ENCODE peak calls at places on chromosomes 12 and 14, in five cellular contexts. U is left ventricle myocardium inferior; X is spleen; H is pancreas; A is CD8-positive, alpha-beta memory T cell. Y is an unnamed sample. For H3K9me3 and H3K4me1, the result is how much of the 10 kb centered on the place peaks cover.

GRCh38 chr14:34301107-34301734 is 160.8 kb downstream of the SPTSSA start:
- DNase-seq in U (no peak), X (no peak), H (no peak), A (no peak), Y (no peak)

GRCh38 chr14:29618323-29619067 is 309.2 kb downstream of the PRKD1 start:
- DNase-seq in U (no peak), X (no peak), H (peak), A (no peak), Y (no peak)

GRCh38 chr12:28216016-28216415 is 25.8 kb downstream of the CCDC91 start:
- DNase-seq in U (no peak), X (no peak), H (no peak), A (no peak), Y (no peak)

GRCh38 chr14:104361101-104361591 is 218.4 kb upstream of the C14orf180 start:
- DNase-seq in U (no peak), X (peak), H (no peak), A (no peak), Y (no peak)

GRCh38 chr12:103401421-103401820 is 94.3 kb downstream of the C12orf42 start:
- DNase-seq in U (no peak), X (no peak), H (no peak), A (no peak), Y (no peak)

GRCh38 chr12:15679146-15679545 is 110.0 kb downstream of the EPS8 start:
- DNase-seq in U (no peak), X (no peak), H (no peak), A (no peak), Y (no peak)

GRCh38 chr12:31832740-31833540 is 104.1 kb upstream of the AMN1 start:
- DNase-seq in U (no peak), X (no peak), H (no peak), A (peak), Y (no peak)

GRCh38 chr12:22357531-22357930 is 23.0 kb upstream of the ST8SIA1 start:
- DNase-seq in U (no peak), X (no peak), H (no peak), A (no peak), Y (no peak)

GRCh38 chr12:1915082-1915968 is 3.1 kb downstream of the CACNA2D4 start:
- DNase-seq in U (no peak), X (peak), H (no peak), A (peak), Y (no peak)

GRCh38 chr12:108724054-108724889 is 7.0 kb downstream of the CORO1C start:
- DNase-seq in U (no peak), X (no peak), H (no peak), A (no peak), Y (no peak)

GRCh38 chr14:35159742-35160409 is 37.5 kb downstream of the PRORP start:
- DNase-seq in U (no peak), X (no peak), H (no peak), A (no peak), Y (no peak)

GRCh38 chr14:21860172-21860571 is 186.6 kb upstream of the OR4E1 start:
- DNase-seq in U (no peak), X (no peak), H (no peak), A (peak), Y (no peak)

GRCh38 chr14:32697704-32698103 is 241.0 kb upstream of the NPAS3 start:
- DNase-seq in U (no peak), X (no peak), H (no peak), A (no peak), Y (no peak)

GRCh38 chr12:19910681-19911080 is 457.7 kb upstream of the PDE3A start:
- DNase-seq in U (no peak), X (no peak), H (no peak), A (no peak), Y (no peak)

GRCh38 chr14:21680072-21680471 is 6.5 kb upstream of the OR4E1 start:
- DNase-seq in U (no peak), X (no peak), H (no peak), A (no peak), Y (no peak)

GRCh38 chr12:6735448-6736191 is 11.8 kb downstream of the COPS7A start:
- DNase-seq in U (peak), X (peak), H (peak), A (peak), Y (no peak)

GRCh38 chr14:93734086-93734822 is 54.0 kb downstream of the PRIMA1 start:
- DNase-seq in U (no peak), X (no peak), H (no peak), A (no peak), Y (no peak)

GRCh38 chr12:39372204-39372925 is 70.6 kb downstream of the KIF21A start:
- DNase-seq in U (no peak), X (no peak), H (no peak), A (no peak), Y (no peak)

GRCh38 chr12:18323159-18323558 is 61.8 kb downstream of the PIK3C2G start:
- DNase-seq in U (no peak), X (no peak), H (no peak), A (no peak), Y (no peak)

GRCh38 chr12:12913626-12914388 is 22.4 kb downstream of the GPRC5A start:
- DNase-seq in U (no peak), X (no peak), H (no peak), A (no peak), Y (no peak)

GRCh38 chr12:98990648-98991047 is 345.6 kb downstream of the APAF1 start:
- DNase-seq in U (no peak), X (no peak), H (no peak), A (no peak), Y (no peak)

GRCh38 chr12:124490584-124491305 is 76.7 kb downstream of the NCOR2 start:
- DNase-seq in U (peak), X (no peak), H (peak), A (no peak), Y (no peak)

GRCh38 chr12:38544357-38545066 is 227.9 kb downstream of the ALG10B start:
- DNase-seq in U (no peak), X (no peak), H (no peak), A (no peak), Y (no peak)

GRCh38 chr12:95608252-95609033 is 57.2 kb upstream of the USP44 start:
- DNase-seq in U (peak), X (no peak), H (peak), A (no peak), Y (no peak)

GRCh38 chr12:100864366-100864765 is 69.8 kb downstream of the ANO4 start:
- DNase-seq in U (no peak), X (no peak), H (no peak), A (no peak), Y (no peak)

GRCh38 chr14:91246051-91246852 is 1.7 kb upstream of the GPR68 start:
- DNase-seq in U (no peak), X (peak), H (no peak), A (peak), Y (no peak)

GRCh38 chr14:104316121-104316722 is 177.8 kb downstream of the KIF26A start:
- DNase-seq in U (no peak), X (peak), H (no peak), A (no peak), Y (no peak)

GRCh38 chr14:78851189-78851588 is 681.0 kb downstream of the NRXN3 start:
- DNase-seq in U (no peak), X (no peak), H (no peak), A (no peak), Y (no peak)

GRCh38 chr12:3341594-3341993 is 149.4 kb upstream of the PRMT8 start:
- DNase-seq in U (no peak), X (peak), H (no peak), A (no peak), Y (no peak)

GRCh38 chr12:25648460-25648859 is 95.4 kb upstream of the LMNTD1 start:
- DNase-seq in U (peak), X (no peak), H (no peak), A (no peak), Y (no peak)

GRCh38 chr14:85317491-85318021 is 212.4 kb upstream of the FLRT2 start:
- DNase-seq in U (no peak), X (no peak), H (no peak), A (no peak), Y (no peak)

GRCh38 chr14:76086636-76087035 is 65.1 kb upstream of the GPATCH2L start:
- DNase-seq in U (no peak), X (no peak), H (no peak), A (no peak), Y (no peak)

GRCh38 chr14:59126714-59127436 is 61.6 kb upstream of the DAAM1 start:
- DNase-seq in U (no peak), X (no peak), H (no peak), A (peak), Y (no peak)

GRCh38 chr12:101927042-101927441 is 49.7 kb downstream of the DRAM1 start:
- DNase-seq in U (no peak), X (no peak), H (no peak), A (no peak), Y (no peak)

DNA sequence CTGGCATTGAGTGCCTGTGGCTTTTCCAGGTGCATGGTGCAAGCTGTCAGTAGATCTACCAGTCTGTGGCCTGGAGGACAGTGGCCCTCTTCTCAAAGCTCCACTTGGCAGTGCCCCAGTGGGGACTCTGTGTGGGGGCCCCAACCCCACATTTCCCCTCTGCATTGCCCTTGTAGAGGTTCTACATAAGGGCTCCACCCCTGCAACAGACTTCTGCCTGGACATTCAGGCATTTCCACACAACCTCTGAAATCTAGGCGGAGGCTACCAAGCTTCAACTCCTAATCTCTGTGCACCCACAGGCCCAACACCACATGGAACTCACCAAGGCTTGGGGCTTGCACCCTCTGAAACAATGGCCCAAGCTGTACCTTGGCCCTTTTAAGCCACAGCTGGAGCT is 102.7 kb upstream of the PLEKHG7 start:
- DNase-seq in U (no peak), X (no peak), H (no peak), A (no peak), Y (no peak)
- H3K9me3 ChIP-seq in U (under half), X (under half), H (under half), A (under half), Y (under half)

GRCh38 chr12:132100306-132101065 is 43.6 kb downstream of the DDX51 start:
- DNase-seq in U (no peak), X (no peak), H (no peak), A (no peak), Y (no peak)
- H3K4me1 ChIP-seq in U (under half), X (under half), H (under half), A (under half), Y (under half)

GRCh38 chr12:34294671-34295365 is 272.5 kb downstream of the ALG10 start:
- DNase-seq in U (peak), X (no peak), H (peak), A (no peak), Y (no peak)
- H3K9me3 ChIP-seq in U (under half), X (under half), H (under half), A (under half), Y (under half)

DNA sequence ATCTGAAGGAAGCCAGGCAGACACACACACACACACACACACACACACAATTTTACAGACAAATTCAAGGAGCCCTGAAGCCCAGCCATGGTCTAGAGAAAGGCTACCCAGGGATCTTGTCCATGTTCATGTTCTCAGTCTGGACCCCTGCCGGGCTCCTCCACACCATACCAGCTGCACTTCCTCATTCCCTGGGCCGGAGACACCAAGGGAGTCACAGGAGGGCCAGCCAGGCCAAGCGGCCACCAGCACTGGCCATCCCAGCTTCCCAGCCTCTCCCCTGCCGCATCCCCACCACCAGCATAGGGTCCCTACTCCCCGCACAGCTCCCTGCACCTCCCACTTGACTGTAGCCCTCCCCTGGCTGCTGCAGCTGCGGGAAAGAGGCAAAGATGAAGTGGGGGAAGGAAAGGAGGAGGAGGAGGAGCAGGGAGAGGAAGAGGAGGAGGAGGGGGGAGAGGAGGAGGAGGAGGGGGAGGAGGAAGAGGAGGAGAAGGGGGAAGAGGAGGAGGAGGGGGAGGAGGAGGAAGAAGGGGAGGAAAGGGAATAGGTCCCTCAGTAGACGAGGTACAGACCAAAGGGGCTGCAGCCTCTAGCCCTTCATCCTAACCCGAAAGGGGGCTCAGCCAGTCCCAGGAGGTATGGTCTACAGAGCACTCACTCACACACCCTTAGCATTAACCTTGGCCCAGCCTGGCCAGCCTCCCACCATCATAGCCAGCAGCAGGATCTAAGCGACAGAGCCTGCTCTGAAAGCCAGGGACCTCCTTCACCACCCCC is 293.2 kb downstream of the DPF3 start:
- DNase-seq in U (no peak), X (no peak), H (no peak), A (no peak), Y (no peak)
- H3K4me1 ChIP-seq in U (under half), X (under half), H (under half), A (under half), Y (under half)

GRCh38 chr12:121142171-121142950 is 9.7 kb downstream of the P2RX7 start:
- DNase-seq in U (no peak), X (no peak), H (no peak), A (no peak), Y (no peak)
- H3K9me3 ChIP-seq in U (under half), X (under half), H (under half), A (under half), Y (under half)

DNA sequence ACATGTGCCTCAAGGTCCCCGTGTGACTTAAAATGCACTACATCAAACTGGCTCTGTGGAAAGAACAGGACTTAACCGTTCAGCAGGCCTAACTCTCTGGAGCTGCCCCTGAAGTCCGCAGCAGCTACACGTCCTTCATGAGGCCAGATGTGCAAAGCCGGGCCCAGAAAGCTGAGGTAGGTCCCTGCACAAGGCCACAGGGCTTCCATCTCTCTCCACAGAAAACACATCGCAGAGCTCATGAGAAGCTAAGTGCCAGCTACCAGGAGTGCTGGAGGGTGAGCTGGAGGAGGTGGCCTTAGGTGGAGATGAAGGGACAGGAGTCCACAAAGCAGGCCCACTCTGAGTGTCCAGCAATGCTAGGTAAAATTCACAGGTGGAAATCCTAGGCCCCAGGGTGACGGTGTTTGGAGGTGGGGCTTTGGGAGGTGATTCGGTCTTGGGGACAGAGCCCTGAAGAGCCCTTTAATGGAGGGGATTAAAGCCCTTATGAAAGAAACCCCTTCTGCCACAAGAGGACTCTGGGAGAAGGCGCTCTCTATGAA is 52.4 kb downstream of the VCPKMT start:
- DNase-seq in U (no peak), X (peak), H (no peak), A (no peak), Y (no peak)
- H3K4me1 ChIP-seq in U (under half), X (under half), H (under half), A (half or more), Y (half or more)

DNA sequence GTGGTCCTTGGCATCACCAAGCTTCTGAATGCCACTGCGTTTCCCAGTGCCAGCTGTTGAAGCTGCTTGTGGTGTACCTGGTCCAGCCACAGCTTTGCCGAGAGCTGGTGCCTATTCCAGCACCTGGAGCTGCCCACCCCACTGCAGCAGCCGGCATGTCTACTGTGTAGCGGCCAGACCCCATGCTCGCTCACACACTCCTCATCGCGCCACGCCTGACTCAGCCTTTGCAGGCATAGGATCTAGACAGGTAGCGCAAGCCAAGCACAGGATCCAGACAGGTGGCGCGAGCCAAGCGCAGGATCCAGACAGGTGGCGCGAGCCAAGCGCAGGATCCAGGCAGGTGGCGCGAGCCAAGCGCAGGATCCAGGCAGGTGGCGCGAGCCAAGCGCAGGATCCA is 11.6 kb upstream of the ZNF605 start:
- DNase-seq in U (no peak), X (no peak), H (no peak), A (no peak), Y (no peak)
- H3K9me3 ChIP-seq in U (half or more), X (under half), H (under half), A (under half), Y (half or more)